ENCODE peak calls at places on chromosomes 12 and 14, in four cellular contexts. L is GM12878, U is K562, P is HL-60. K is an unnamed sample.

GRCh38 chr14:52076334-52076733 is 7.5 kb upstream of the NID2 start:
- DNase-seq in U (no peak), L (no peak), P (no peak), K (no peak)

GRCh38 chr14:65303185-65303901 is 109.2 kb upstream of the FUT8 start:
- DNase-seq in P (no peak), U (no peak), L (no peak), K (no peak)

GRCh38 chr14:54329082-54329695 is 67.6 kb upstream of the CDKN3 start:
- DNase-seq in U (peak; percentile 38), L (no peak), P (peak; percentile 35), K (peak; percentile 14)

GRCh38 chr14:64238049-64238448 is 56.1 kb downstream of the ESR2 start:
- DNase-seq in U (no peak), L (no peak), P (no peak), K (no peak)

GRCh38 chr12:95349291-95349690 is 124.7 kb upstream of the METAP2 start:
- DNase-seq in P (no peak), L (no peak), U (no peak), K (no peak)

GRCh38 chr12:27606986-27607385 is 83.0 kb downstream of the PPFIBP1 start:
- DNase-seq in P (no peak), U (no peak), L (no peak), K (no peak)

GRCh38 chr12:108560321-108560721 is 652 bp downstream of the SART3 start:
- DNase-seq in U (no peak), P (no peak), L (no peak), K (no peak)

GRCh38 chr14:54207991-54208520 is 188.8 kb upstream of the CDKN3 start:
- DNase-seq in L (no peak), U (no peak), P (no peak), K (no peak)

GRCh38 chr14:22305563-22306127 is 283.4 kb downstream of the DAD1 start:
- DNase-seq in P (peak; percentile 16), L (no peak), U (no peak), K (no peak)

GRCh38 chr14:105092124-105092911 is 27.1 kb upstream of the GPR132 start:
- DNase-seq in P (no peak), U (no peak), L (no peak), K (no peak)

GRCh38 chr14:28608438-28608837 is 158.1 kb upstream of the FOXG1 start:
- DNase-seq in P (no peak), L (no peak), U (no peak), K (no peak)

GRCh38 chr14:37116933-37117844 is 55.2 kb downstream of the SLC25A21 start:
- DNase-seq in P (no peak), L (no peak), U (peak; percentile 9), K (no peak)

GRCh38 chr14:54652188-54652889 is 85.4 kb downstream of the SAMD4A start:
- DNase-seq in P (no peak), U (no peak), L (no peak), K (no peak)

GRCh38 chr12:64450711-64451486 is 1.0 kb upstream of the TBK1 start:
- DNase-seq in U (peak; percentile 21), P (peak; percentile 61), L (no peak), K (no peak)

GRCh38 chr14:44880791-44881190 is 81.0 kb downstream of the KLHL28 start:
- DNase-seq in L (no peak), U (no peak), P (no peak), K (no peak)

GRCh38 chr12:82047480-82047879 is 288.3 kb upstream of the PPFIA2 start:
- DNase-seq in P (no peak), L (no peak), U (no peak), K (no peak)

GRCh38 chr12:78181544-78182162 is 351.0 kb downstream of the NAV3 start:
- DNase-seq in P (peak; percentile 7), L (no peak), U (no peak), K (no peak)

GRCh38 chr14:51089278-51089677 is 5.6 kb downstream of the TRIM9 start:
- DNase-seq in P (no peak), L (no peak), U (no peak), K (no peak)

GRCh38 chr12:108847705-108848104 is 9.7 kb downstream of the SSH1 start:
- DNase-seq in L (no peak), P (no peak), U (peak; percentile 2), K (no peak)

GRCh38 chr12:990308-990648 is 745 bp upstream of the ERC1 start:
- DNase-seq in U (peak; percentile 29), P (peak; percentile 45), L (no peak), K (no peak)

GRCh38 chr12:106732890-106733289 is 41.6 kb upstream of the RIC8B start:
- DNase-seq in U (no peak), L (no peak), P (no peak), K (no peak)

GRCh38 chr12:71755146-71755892 is 656 bp downstream of the RAB21 start:
- DNase-seq in L (peak; percentile 30), U (peak; percentile 53), P (peak; percentile 46), K (peak; percentile 25)

GRCh38 chr12:74620932-74621331 is 83.3 kb downstream of the ATXN7L3B start:
- DNase-seq in U (no peak), P (no peak), L (no peak), K (no peak)

GRCh38 chr12:57164966-57165365 is 17.5 kb upstream of the LRP1-AS start:
- DNase-seq in P (no peak), L (no peak), U (no peak), K (no peak)

GRCh38 chr12:125151284-125151683 is 86.0 kb downstream of the AACS start:
- DNase-seq in U (peak; percentile 71), L (no peak), P (no peak), K (no peak)

GRCh38 chr12:26786491-26787124 is 46.4 kb downstream of the ITPR2 start:
- DNase-seq in U (no peak), L (no peak), P (no peak), K (no peak)

GRCh38 chr12:87960557-87960956 is 68.6 kb downstream of the C12orf50 start:
- DNase-seq in L (no peak), P (no peak), U (no peak), K (no peak)

GRCh38 chr12:6461401-6462233 is 8.9 kb downstream of the VAMP1 start:
- DNase-seq in P (peak; percentile 99), L (peak; percentile 95), U (no peak), K (peak; percentile 71)

GRCh38 chr14:23071975-23072539 is 14.7 kb upstream of the CDH24 start:
- DNase-seq in U (no peak), P (no peak), L (no peak), K (no peak)

GRCh38 chr12:42410345-42410744 is 84.4 kb downstream of the PPHLN1 start:
- DNase-seq in L (no peak), P (no peak), U (no peak), K (no peak)

GRCh38 chr14:56592746-56593544 is 13.3 kb downstream of the TMEM260 start:
- DNase-seq in U (no peak), P (no peak), L (no peak), K (no peak)

GRCh38 chr12:104656921-104657320 is 200.2 kb downstream of the CHST11 start:
- DNase-seq in P (no peak), L (no peak), U (no peak), K (no peak)

GRCh38 chr12:33671676-33672075 is 232.1 kb upstream of the SYT10 start:
- DNase-seq in P (no peak), L (no peak), U (no peak), K (no peak)

GRCh38 chr12:115203661-115204060 is 519.7 kb upstream of the TBX3 start:
- DNase-seq in P (no peak), U (no peak), L (no peak), K (no peak)

GRCh38 chr14:73714656-73715081 is 485 bp upstream of the PNMA1 start:
- DNase-seq in L (no peak), P (no peak), U (peak; percentile 29), K (no peak)

GRCh38 chr12:67096533-67097318 is 172.4 kb upstream of the CAND1 start:
- DNase-seq in U (no peak), L (no peak), P (no peak), K (no peak)

GRCh38 chr12:89236237-89236636 is 116.1 kb downstream of the DUSP6 start:
- DNase-seq in P (no peak), L (no peak), U (no peak), K (no peak)

GRCh38 chr14:54003064-54003463 is 46.4 kb upstream of the BMP4 start:
- DNase-seq in U (no peak), L (no peak), P (no peak), K (no peak)

GRCh38 chr14:95452176-95452889 is 64.1 kb downstream of the SYNE3 start:
- DNase-seq in U (peak; percentile 27), L (no peak), P (peak; percentile 22), K (peak; percentile 44)
- TF ChIP-seq SPI1 in U (no peak), L (no peak), P (no peak), K (no peak)

DNA sequence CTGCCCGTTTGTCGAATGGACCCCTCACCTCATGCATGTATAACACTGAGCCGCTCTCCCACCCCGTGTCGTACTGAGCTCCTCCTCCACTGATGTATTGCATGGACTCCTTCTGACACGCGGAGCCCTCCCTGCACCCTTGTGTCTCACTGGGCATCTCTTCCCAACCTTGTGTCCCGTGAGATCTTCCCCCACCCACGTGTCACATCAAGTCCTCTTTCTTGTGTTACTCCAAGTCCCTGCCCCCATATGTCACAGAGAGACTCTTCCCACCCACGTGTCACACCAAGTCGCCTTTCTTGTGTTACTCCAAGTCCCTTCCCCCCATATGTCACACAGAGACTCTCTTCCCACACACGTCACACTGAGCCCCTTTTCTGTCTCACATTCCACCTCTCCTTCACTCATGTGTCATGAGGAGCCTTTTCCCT is 30.9 kb downstream of the RTL1 start:
- DNase-seq in L (no peak), P (no peak), U (no peak), K (no peak)
- TF ChIP-seq SPI1 in L (no peak), P (no peak), U (no peak), K (no peak)

GRCh38 chr12:28799337-28799736 is 349.7 kb upstream of the FAR2 start:
- DNase-seq in L (no peak), P (no peak), U (no peak), K (no peak)
- TF ChIP-seq SPI1 in L (no peak), P (no peak), U (no peak), K (no peak)

GRCh38 chr12:48828293-48828692 is 10.0 kb downstream of the CACNB3 start:
- DNase-seq in L (no peak), P (no peak), U (no peak), K (no peak)
- TF ChIP-seq SPI1 in L (no peak), P (no peak), U (no peak), K (no peak)

GRCh38 chr12:24255920-24256635 is 306.6 kb upstream of the SOX5 start:
- DNase-seq in P (no peak), U (no peak), L (no peak), K (no peak)

GRCh38 chr12:24252580-24252979 is 303.1 kb upstream of the SOX5 start:
- DNase-seq in U (no peak), L (no peak), P (no peak), K (no peak)

GRCh38 chr12:24256636-24257150 is 307.2 kb upstream of the SOX5 start:
- DNase-seq in U (no peak), L (no peak), P (no peak), K (no peak)
- TF ChIP-seq SPI1 in U (no peak), L (no peak), P (no peak), K (no peak)

GRCh38 chr12:54047160-54047963 is 6.3 kb upstream of the HOXC4 start:
- DNase-seq in U (no peak), L (no peak), P (no peak), K (no peak)
- TF ChIP-seq SPI1 in U (no peak), L (no peak), P (no peak), K (no peak)

GRCh38 chr12:102965281-102966155 is 8.0 kb downstream of the ASCL1 start:
- DNase-seq in L (no peak), P (no peak), U (no peak), K (no peak)
- TF ChIP-seq SPI1 in L (no peak), P (no peak), U (no peak), K (no peak)

GRCh38 chr12:54337280-54337842 is 12.4 kb downstream of the COPZ1 start:
- DNase-seq in P (peak; percentile 14), L (no peak), U (peak; percentile 72), K (no peak)
- TF ChIP-seq SPI1 in P (no peak), L (no peak), U (no peak), K (no peak)

K was measured in GM12891.